ENCODE peak calls at places on chromosome 17, in four cellular contexts. One of them, this sample, is unnamed.
A peak's percentile ranks its signal among the peaks of the same experiment; 100 is the strongest.

GRCh38 chr17:74759243-74759801 is 10.9 kb downstream of the NHERF1 start:
- DNase-seq in Peyer's patch: peak; percentile 84
- DNase-seq in EL: no peak
- DNase-seq in NCI-H146: no peak
- DNase-seq in this sample: no peak

GRCh38 chr17:21037117-21037803 is 5.6 kb downstream of the USP22 start:
- DNase-seq in Peyer's patch: peak; percentile 24
- DNase-seq in NCI-H146: no peak
- DNase-seq in EL: no peak
- DNase-seq in this sample: no peak

GRCh38 chr17:8443756-8444155 is 8.1 kb downstream of the NDEL1 start:
- DNase-seq in NCI-H146: no peak
- DNase-seq in EL: no peak
- DNase-seq in Peyer's patch: no peak
- DNase-seq in this sample: no peak

GRCh38 chr17:13030459-13031305 is 12.9 kb upstream of the ELAC2 start:
- DNase-seq in NCI-H146: peak; percentile 38
- DNase-seq in EL: peak; percentile 55
- DNase-seq in Peyer's patch: peak; percentile 72
- DNase-seq in this sample: no peak

GRCh38 chr17:60151355-60151754 is 1.6 kb downstream of the CA4 start:
- DNase-seq in NCI-H146: no peak
- DNase-seq in EL: no peak
- DNase-seq in Peyer's patch: no peak
- DNase-seq in this sample: no peak

GRCh38 chr17:75720656-75721462 is at the start of gene ITGB4:
- DNase-seq in NCI-H146: peak; percentile 69
- DNase-seq in Peyer's patch: peak; percentile 93
- DNase-seq in EL: peak; percentile 39
- DNase-seq in this sample: no peak

GRCh38 chr17:30344283-30345088 is 10.6 kb upstream of the TMIGD1 start:
- DNase-seq in Peyer's patch: peak; percentile 88
- DNase-seq in NCI-H146: peak; percentile 91
- DNase-seq in EL: no peak
- DNase-seq in this sample: peak; percentile 9

GRCh38 chr17:45341389-45342158 is 24.8 kb upstream of the MAP3K14 start:
- DNase-seq in NCI-H146: peak; percentile 96
- DNase-seq in Peyer's patch: peak; percentile 50
- DNase-seq in EL: peak; percentile 99
- DNase-seq in this sample: peak; percentile 63

GRCh38 chr17:73205326-73205980 is 12.6 kb downstream of the COG1 start:
- DNase-seq in NCI-H146: peak; percentile 94
- DNase-seq in EL: no peak
- DNase-seq in Peyer's patch: peak; percentile 33
- DNase-seq in this sample: no peak

GRCh38 chr17:8044819-8045810 is 6.3 kb downstream of the ALOX15B start:
- DNase-seq in NCI-H146: no peak
- DNase-seq in EL: no peak
- DNase-seq in Peyer's patch: no peak
- DNase-seq in this sample: no peak

GRCh38 chr17:40645932-40646331 is 1.7 kb downstream of the SMARCE1 start:
- DNase-seq in NCI-H146: no peak
- DNase-seq in EL: no peak
- DNase-seq in Peyer's patch: no peak
- DNase-seq in this sample: no peak

GRCh38 chr17:83159204-83160049 is 80.0 kb downstream of the METRNL start:
- DNase-seq in EL: no peak
- DNase-seq in Peyer's patch: no peak
- DNase-seq in NCI-H146: no peak
- DNase-seq in this sample: no peak

GRCh38 chr17:49576121-49576905 is 642 bp downstream of the NXPH3 start:
- DNase-seq in EL: peak; percentile 57
- DNase-seq in NCI-H146: peak; percentile 57
- DNase-seq in Peyer's patch: no peak
- DNase-seq in this sample: no peak

GRCh38 chr17:82678265-82678891 is 20.1 kb downstream of the RAB40B start:
- DNase-seq in Peyer's patch: no peak
- DNase-seq in NCI-H146: peak; percentile 41
- DNase-seq in EL: no peak
- DNase-seq in this sample: no peak

GRCh38 chr17:48297825-48298224 is 132.2 kb downstream of the SKAP1 start:
- DNase-seq in EL: no peak
- DNase-seq in NCI-H146: no peak
- DNase-seq in Peyer's patch: no peak
- DNase-seq in this sample: no peak

GRCh38 chr17:60145006-60145935 is 4.5 kb upstream of the CA4 start:
- DNase-seq in NCI-H146: peak; percentile 48
- DNase-seq in Peyer's patch: no peak
- DNase-seq in EL: no peak
- DNase-seq in this sample: no peak

GRCh38 chr17:35244345-35245195 is 1.7 kb downstream of the SLFN5 start:
- DNase-seq in Peyer's patch: peak; percentile 91
- DNase-seq in NCI-H146: no peak
- DNase-seq in EL: peak; percentile 98
- DNase-seq in this sample: peak; percentile 52

GRCh38 chr17:62910277-62910676 is 55.8 kb upstream of the TANC2 start:
- DNase-seq in Peyer's patch: no peak
- DNase-seq in EL: no peak
- DNase-seq in NCI-H146: no peak
- DNase-seq in this sample: no peak

GRCh38 chr17:50421308-50422031 is 4.5 kb upstream of the ACSF2 start:
- DNase-seq in NCI-H146: no peak
- DNase-seq in EL: peak; percentile 24
- DNase-seq in Peyer's patch: no peak
- DNase-seq in this sample: no peak

GRCh38 chr17:46818319-46818928 is at the start of gene WNT3:
- DNase-seq in NCI-H146: peak; percentile 42
- DNase-seq in EL: peak; percentile 32
- DNase-seq in Peyer's patch: peak; percentile 77
- DNase-seq in this sample: no peak

GRCh38 chr17:7479389-7480192 is at the start of gene ZBTB4:
- DNase-seq in Peyer's patch: peak; percentile 81
- DNase-seq in EL: peak; percentile 49
- DNase-seq in NCI-H146: peak; percentile 59
- DNase-seq in this sample: no peak

GRCh38 chr17:32912218-32912897 is 15.6 kb upstream of the TMEM98 start:
- DNase-seq in Peyer's patch: peak; percentile 84
- DNase-seq in NCI-H146: peak; percentile 67
- DNase-seq in EL: peak; percentile 80
- DNase-seq in this sample: no peak

GRCh38 chr17:2853111-2853721 is 57.0 kb downstream of the RAP1GAP2 start:
- DNase-seq in EL: peak; percentile 68
- DNase-seq in Peyer's patch: peak; percentile 61
- DNase-seq in NCI-H146: peak; percentile 35
- DNase-seq in this sample: no peak

GRCh38 chr17:9576521-9577401 is at the start of gene CFAP52:
- DNase-seq in Peyer's patch: peak; percentile 88
- DNase-seq in EL: peak; percentile 82
- DNase-seq in NCI-H146: peak; percentile 76
- DNase-seq in this sample: no peak

GRCh38 chr17:59417452-59417851 is 86.0 kb downstream of the YPEL2 start:
- DNase-seq in Peyer's patch: no peak
- DNase-seq in NCI-H146: no peak
- DNase-seq in EL: no peak
- DNase-seq in this sample: no peak

GRCh38 chr17:81295678-81296381 is 723 bp upstream of the SLC38A10 start:
- DNase-seq in EL: peak; percentile 47
- DNase-seq in Peyer's patch: peak; percentile 88
- DNase-seq in NCI-H146: peak; percentile 86
- DNase-seq in this sample: no peak

This sample was measured in AG04449.